ENCODE peak calls at places on chromosomes 4 and X, in seven cellular contexts. T is amniotic stem cell, G is amygdala, F is right atrium auricular region, D is left lung, J is HTR-8/SVneo, Q is lung microvascular endothelial cell. R is an unnamed sample.

GRCh38 chrX:43551590-43551989 is 104.5 kb upstream of the MAOA start:
- DNase-seq in T (no peak), G (no peak), F (no peak), D (no peak), J (no peak), Q (peak), R (peak)

GRCh38 chr4:6378493-6379445 is 93.6 kb downstream of the PPP2R2C start:
- DNase-seq in T (no peak), G (no peak), F (no peak), D (no peak), J (no peak), Q (no peak), R (no peak)

GRCh38 chr4:94757192-94758140 is at the start of gene BMPR1B:
- DNase-seq in T (peak), G (no peak), F (no peak), D (no peak), J (peak), Q (peak), R (peak)

GRCh38 chr4:10124167-10124930 is 7.8 kb upstream of the WDR1 start:
- DNase-seq in T (no peak), G (no peak), F (no peak), D (no peak), J (no peak), Q (peak), R (no peak)

GRCh38 chr4:52998413-52998812 is 136.3 kb downstream of the RASL11B start:
- DNase-seq in T (no peak), G (no peak), F (no peak), D (no peak), J (no peak), Q (no peak), R (no peak)

GRCh38 chrX:55919367-55920221 is 202.0 kb downstream of the RRAGB start:
- DNase-seq in T (no peak), G (no peak), F (no peak), D (no peak), J (no peak), Q (no peak), R (no peak)

GRCh38 chr4:101777431-101777830 is 13.1 kb upstream of the BANK1 start:
- DNase-seq in T (no peak), G (no peak), F (no peak), D (no peak), J (no peak), Q (no peak), R (no peak)

GRCh38 chr4:735583-735982 is 30.0 kb downstream of the PCGF3 start:
- DNase-seq in T (no peak), G (no peak), F (no peak), D (no peak), J (no peak), Q (no peak), R (no peak)

GRCh38 chr4:156888762-156889161 is 82.8 kb downstream of the PDGFC start:
- DNase-seq in T (no peak), G (no peak), F (no peak), D (no peak), J (no peak), Q (peak), R (no peak)

GRCh38 chr4:185712350-185713024 is 99.5 kb downstream of the SORBS2 start:
- DNase-seq in T (no peak), G (no peak), F (no peak), D (no peak), J (no peak), Q (no peak), R (no peak)

GRCh38 chr4:114368751-114369150 is 229.9 kb upstream of the UGT8 start:
- DNase-seq in T (no peak), G (no peak), F (no peak), D (no peak), J (no peak), Q (no peak), R (no peak)

GRCh38 chr4:37794046-37794445 is 32.4 kb upstream of the PGM2 start:
- DNase-seq in T (no peak), G (no peak), F (no peak), D (no peak), J (no peak), Q (no peak), R (no peak)

GRCh38 chrX:107448625-107449468 is 605 bp upstream of the FRMPD3 start:
- DNase-seq in T (no peak), G (no peak), F (no peak), D (no peak), J (no peak), Q (no peak), R (no peak)

GRCh38 chrX:13864264-13864663 is 47.4 kb upstream of the GPM6B start:
- DNase-seq in T (no peak), G (no peak), F (no peak), D (no peak), J (no peak), Q (no peak), R (no peak)

GRCh38 chrX:39367429-39367828 is 566.2 kb downstream of the MID1IP1 start:
- DNase-seq in T (no peak), G (no peak), F (no peak), D (no peak), J (no peak), Q (no peak), R (no peak)

GRCh38 chr4:55030606-55031005 is 94.8 kb downstream of the KDR start:
- DNase-seq in T (no peak), G (no peak), F (no peak), D (no peak), J (no peak), Q (no peak), R (no peak)

GRCh38 chrX:69093960-69094935 is 71.0 kb downstream of the PJA1 start:
- DNase-seq in T (no peak), G (no peak), F (no peak), D (no peak), J (peak), Q (peak), R (no peak)

GRCh38 chr4:1871471-1872021 is 353 bp downstream of the NSD2 start:
- DNase-seq in T (no peak), G (no peak), F (no peak), D (peak), J (no peak), Q (peak), R (no peak)

GRCh38 chr4:41095973-41096372 is 118.4 kb downstream of the APBB2 start:
- DNase-seq in T (no peak), G (no peak), F (no peak), D (no peak), J (peak), Q (peak), R (no peak)

R was measured in smooth muscle cell of the brain vasculature.